ENCODE peak calls at places on chromosomes 4 and X, in eight cellular contexts. I is stomach, A is right atrium auricular region, K is breast epithelium, T is psoas muscle, C is MM.1S, O is vagina, H is uterus. X is an unnamed sample.

GRCh38 chr4:121138445-121138844 is 25.7 kb downstream of the TNIP3 start:
- DNase-seq in A (no peak), H (no peak), C (no peak), K (no peak), I (no peak), T (no peak), O (no peak), X (no peak)

GRCh38 chr4:31052519-31052918 is 332.4 kb downstream of the PCDH7 start:
- DNase-seq in A (no peak), O (no peak), K (no peak), T (no peak), I (no peak), H (no peak), C (no peak), X (no peak)

GRCh38 chr4:915595-915994 is 16.5 kb downstream of the GAK start:
- DNase-seq in K (no peak), H (no peak), I (no peak), A (no peak), O (no peak), T (no peak), C (no peak), X (no peak)

GRCh38 chr4:141134051-141134450 is 782 bp upstream of the RNF150 start:
- DNase-seq in C (no peak), A (no peak), H (no peak), I (no peak), T (no peak), K (no peak), O (no peak), X (no peak)

GRCh38 chrX:39158801-39159657 is 357.8 kb downstream of the MID1IP1 start:
- DNase-seq in K (no peak), H (peak; percentile 24), T (no peak), C (peak; percentile 66), A (peak; percentile 11), O (peak; percentile 70), I (no peak), X (no peak)

GRCh38 chrX:72247206-72247944 is 8.5 kb upstream of the ERCC6L start:
- DNase-seq in I (peak; percentile 73), O (no peak), A (no peak), C (no peak), T (no peak), K (no peak), H (no peak), X (no peak)

GRCh38 chr4:76585897-76586360 is 150.9 kb downstream of the SHROOM3 start:
- DNase-seq in T (no peak), O (no peak), I (peak; percentile 95), H (peak; percentile 44), K (peak; percentile 97), C (peak; percentile 91), A (peak; percentile 81), X (no peak)

GRCh38 chr4:159481936-159482335 is 379.1 kb downstream of the RAPGEF2 start:
- DNase-seq in K (no peak), H (no peak), I (no peak), C (no peak), O (no peak), A (no peak), T (no peak), X (no peak)

GRCh38 chr4:27316176-27316575 is 455.5 kb downstream of the STIM2 start:
- DNase-seq in C (no peak), O (no peak), H (no peak), K (no peak), T (no peak), I (no peak), A (no peak), X (no peak)

GRCh38 chrX:107273795-107274194 is 67.4 kb downstream of the DNAAF6 start:
- DNase-seq in I (no peak), A (no peak), C (no peak), H (no peak), T (no peak), K (no peak), O (no peak), X (no peak)

GRCh38 chrX:20454117-20454516 is 187.4 kb upstream of the RPS6KA3 start:
- DNase-seq in T (no peak), O (no peak), K (no peak), H (no peak), I (no peak), A (no peak), C (no peak), X (no peak)

GRCh38 chrX:131703646-131704045 is 159.8 kb downstream of the OR13H1 start:
- DNase-seq in I (no peak), H (peak; percentile 28), A (no peak), C (no peak), K (no peak), O (no peak), T (no peak), X (no peak)

GRCh38 chrX:79081895-79082512 is 62.5 kb upstream of the GPR174 start:
- DNase-seq in I (no peak), T (no peak), C (peak; percentile 50), K (no peak), A (no peak), H (no peak), O (no peak), X (no peak)

GRCh38 chrX:11781734-11782370 is 23.8 kb downstream of the MSL3 start:
- DNase-seq in A (no peak), H (no peak), T (no peak), O (no peak), K (no peak), I (no peak), C (no peak), X (no peak)

GRCh38 chrX:68936608-68937007 is 107.8 kb downstream of the EFNB1 start:
- DNase-seq in T (no peak), I (peak; percentile 22), C (no peak), A (no peak), H (no peak), K (no peak), O (no peak), X (no peak)

DNA sequence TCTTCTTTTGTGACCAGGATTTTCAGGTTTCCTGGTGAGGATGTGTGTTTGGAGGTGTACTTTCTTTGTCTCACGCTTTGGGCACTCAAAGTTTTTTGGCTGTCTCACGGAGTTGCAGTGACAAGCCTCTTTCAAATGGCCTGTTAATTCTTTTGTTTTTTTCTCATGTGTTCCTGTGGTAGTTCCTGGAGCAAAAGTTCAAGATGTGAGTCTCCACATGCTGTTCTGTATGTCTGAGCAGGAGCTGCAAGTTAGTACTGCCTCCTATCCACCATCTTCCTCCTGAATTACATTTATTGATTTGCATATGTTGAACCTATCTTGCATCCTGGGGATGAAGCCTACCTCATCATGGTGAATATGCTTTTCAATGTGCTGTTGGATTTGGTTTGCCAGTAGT is 118.5 kb downstream of the VSIG4 start:
- DNase-seq in K (no peak), H (no peak), O (no peak), I (no peak), T (no peak), C (no peak), A (no peak), X (no peak)
- H3K9me3 ChIP-seq in K (peaks cover 3% of the 10 kb centered on the region), H (no peaks in the 10 kb centered on the region), O (no peaks in the 10 kb centered on the region), I (no peaks in the 10 kb centered on the region), T (no peaks in the 10 kb centered on the region), C (no peaks in the 10 kb centered on the region), A (no peaks in the 10 kb centered on the region), X (no peaks in the 10 kb centered on the region)

DNA sequence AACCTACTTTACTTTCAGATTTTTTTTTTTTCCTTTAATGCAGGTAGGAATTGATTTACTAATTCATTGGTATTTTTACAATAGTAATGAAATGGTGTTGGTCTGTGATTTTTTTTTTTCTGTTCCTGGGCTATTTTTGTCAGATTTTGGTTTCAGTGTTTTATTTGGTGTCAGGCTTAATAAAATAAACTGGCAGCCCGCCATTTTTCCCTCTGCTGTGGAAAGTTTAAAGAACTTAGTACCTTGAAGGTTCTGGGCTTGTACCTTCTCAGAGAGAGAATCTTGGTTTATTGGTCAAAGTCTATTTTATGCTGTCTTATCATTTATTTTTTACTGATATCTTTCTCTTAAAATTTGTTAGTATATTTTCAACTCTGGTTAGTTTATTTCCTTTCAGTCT is 64.0 kb upstream of the RHOH start:
- DNase-seq in I (no peak), K (no peak), O (no peak), H (no peak), A (no peak), C (peak; percentile 36), T (no peak), X (no peak)
- H3K9me3 ChIP-seq in I (no peaks in the 10 kb centered on the region), K (no peaks in the 10 kb centered on the region), O (no peaks in the 10 kb centered on the region), H (no peaks in the 10 kb centered on the region), A (no peaks in the 10 kb centered on the region), C (no peaks in the 10 kb centered on the region), T (no peaks in the 10 kb centered on the region), X (no peaks in the 10 kb centered on the region)

GRCh38 chr4:168919706-168920324 is 90.2 kb downstream of the CBR4 start:
- DNase-seq in K (no peak), T (no peak), I (no peak), H (no peak), C (no peak), A (no peak), O (no peak), X (no peak)

GRCh38 chr4:168923526-168924194 is 86.4 kb downstream of the CBR4 start:
- DNase-seq in I (peak; percentile 55), C (peak; percentile 61), H (no peak), A (no peak), O (no peak), T (no peak), K (no peak), X (no peak)

GRCh38 chr4:168924648-168925047 is 85.4 kb downstream of the CBR4 start:
- DNase-seq in I (no peak), A (no peak), C (no peak), T (no peak), K (no peak), O (no peak), H (no peak), X (no peak)

GRCh38 chr4:168917150-168917779 is 92.8 kb downstream of the CBR4 start:
- DNase-seq in T (no peak), A (no peak), K (no peak), O (no peak), H (no peak), C (peak; percentile 44), I (no peak), X (no peak)

GRCh38 chr4:168920438-168921081 is 89.5 kb downstream of the CBR4 start:
- DNase-seq in T (no peak), I (no peak), A (no peak), O (no peak), H (no peak), K (no peak), C (no peak), X (no peak)
- H3K9me3 ChIP-seq in T (no peaks in the 10 kb centered on the region), I (no peaks in the 10 kb centered on the region), A (no peaks in the 10 kb centered on the region), O (no peaks in the 10 kb centered on the region), H (no peaks in the 10 kb centered on the region), K (no peaks in the 10 kb centered on the region), C (no peaks in the 10 kb centered on the region), X (no peaks in the 10 kb centered on the region)

GRCh38 chr4:12360391-12360790 is 931.7 kb upstream of the HS3ST1 start:
- DNase-seq in C (no peak), O (no peak), I (no peak), T (no peak), A (no peak), H (no peak), K (no peak), X (no peak)
- H3K9me3 ChIP-seq in C (no peaks in the 10 kb centered on the region), O (no peaks in the 10 kb centered on the region), I (no peaks in the 10 kb centered on the region), T (no peaks in the 10 kb centered on the region), A (no peaks in the 10 kb centered on the region), H (no peaks in the 10 kb centered on the region), K (no peaks in the 10 kb centered on the region), X (no peaks in the 10 kb centered on the region)

GRCh38 chrX:2220296-2220695 is 280.5 kb downstream of the DHRSX start:
- DNase-seq in H (no peak), I (no peak), K (no peak), A (no peak), T (no peak), C (no peak), O (no peak), X (no peak)
- H3K9me3 ChIP-seq in H (no peaks in the 10 kb centered on the region), I (peaks cover 62% of the 10 kb centered on the region), K (peaks cover 50% of the 10 kb centered on the region), A (no peaks in the 10 kb centered on the region), T (peaks cover 11% of the 10 kb centered on the region), C (no peaks in the 10 kb centered on the region), O (peaks cover 7% of the 10 kb centered on the region), X (peaks cover 4% of the 10 kb centered on the region)

GRCh38 chr4:6530301-6530700 is 44.7 kb upstream of the MAN2B2 start:
- DNase-seq in K (no peak), O (no peak), T (no peak), C (no peak), A (no peak), I (no peak), H (no peak), X (no peak)
- H3K9me3 ChIP-seq in K (no peaks in the 10 kb centered on the region), O (no peaks in the 10 kb centered on the region), T (no peaks in the 10 kb centered on the region), C (no peaks in the 10 kb centered on the region), A (no peaks in the 10 kb centered on the region), I (peaks cover 3% of the 10 kb centered on the region), H (no peaks in the 10 kb centered on the region), X (no peaks in the 10 kb centered on the region)